ENCODE peak calls at places on chromosomes 2 and 18, in four cellular contexts. P is HepG2, U is SK-N-SH, K is K562. N is an unnamed sample.

GRCh38 chr2:159150208-159150607 is 136.3 kb downstream of the WDSUB1 start:
- DNase-seq in U (no peak), K (no peak), P (no peak), N (no peak)

GRCh38 chr2:1886405-1886992 is 142.2 kb upstream of the PXDN start:
- DNase-seq in K (peak), U (peak), P (peak), N (peak)

GRCh38 chr2:168935810-168936581 is 34.9 kb downstream of the G6PC2 start:
- DNase-seq in P (no peak), U (no peak), K (peak), N (no peak)

GRCh38 chr2:151611351-151611750 is 122.9 kb downstream of the NEB start:
- DNase-seq in P (no peak), U (no peak), K (no peak), N (no peak)

GRCh38 chr2:224284134-224284946 is 117.6 kb downstream of the FAM124B start:
- DNase-seq in U (peak), K (peak), P (peak), N (peak)

GRCh38 chr2:97748397-97748796 is 35.0 kb downstream of the ZAP70 start:
- DNase-seq in P (peak), K (peak), U (peak), N (no peak)

GRCh38 chr2:13533524-13533922 is 816.8 kb downstream of the TRIB2 start:
- DNase-seq in U (no peak), K (no peak), P (peak), N (no peak)

GRCh38 chr2:223297788-223298187 is 245.8 kb downstream of the KCNE4 start:
- DNase-seq in P (no peak), K (no peak), U (peak), N (no peak)

GRCh38 chr2:36333350-36334012 is 22.1 kb upstream of the CRIM1 start:
- DNase-seq in K (no peak), P (no peak), U (no peak), N (no peak)

GRCh38 chr2:180938419-180938818 is 42.0 kb upstream of the UBE2E3 start:
- DNase-seq in U (no peak), P (no peak), K (no peak), N (no peak)

GRCh38 chr2:169452080-169452479 is 27.2 kb upstream of the BBS5 start:
- DNase-seq in P (peak), U (peak), K (peak), N (peak)

GRCh38 chr18:57026316-57026715 is 120.6 kb upstream of the BOD1L2 start:
- DNase-seq in K (no peak), U (no peak), P (no peak), N (no peak)

GRCh38 chr2:191643425-191643824 is 34.5 kb upstream of the NABP1 start:
- DNase-seq in U (peak), K (peak), P (no peak), N (no peak)

GRCh38 chr2:54331095-54331835 is 75.2 kb upstream of the TSPYL6 start:
- DNase-seq in U (peak), K (no peak), P (no peak), N (no peak)

GRCh38 chr2:104872866-104873688 is 19.2 kb downstream of the POU3F3 start:
- DNase-seq in U (peak), K (peak), P (peak), N (no peak)

GRCh38 chr2:16656784-16657391 is 8.7 kb downstream of the CYRIA start:
- DNase-seq in U (no peak), K (no peak), P (no peak), N (no peak)

GRCh38 chr2:222025891-222026271 is 272.9 kb downstream of the PAX3 start:
- DNase-seq in K (no peak), U (no peak), P (no peak), N (no peak)

GRCh38 chr2:205605638-205606304 is 76.5 kb upstream of the NRP2 start:
- DNase-seq in P (no peak), K (no peak), U (no peak), N (no peak)

GRCh38 chr2:188142636-188143035 is 149.0 kb upstream of the GULP1 start:
- DNase-seq in P (no peak), U (no peak), K (no peak), N (no peak)

GRCh38 chr2:238891667-238892500 is 44.0 kb downstream of the TWIST2 start:
- DNase-seq in P (no peak), U (no peak), K (no peak), N (no peak)

GRCh38 chr2:216742411-216742810 is 47.1 kb upstream of the IGFBP5 start:
- DNase-seq in P (no peak), U (no peak), K (no peak), N (no peak)

GRCh38 chr18:77030201-77030600 is 102.4 kb downstream of the MBP start:
- DNase-seq in U (no peak), P (no peak), K (no peak), N (no peak)

GRCh38 chr2:44676379-44676778 is 265.1 kb upstream of the SIX3 start:
- DNase-seq in U (no peak), K (no peak), P (no peak), N (no peak)

GRCh38 chr2:128733450-128733849 is 414.8 kb upstream of the HS6ST1 start:
- DNase-seq in K (no peak), U (peak), P (no peak), N (no peak)

GRCh38 chr2:16117791-16118610 is 177.7 kb downstream of the MYCN start:
- DNase-seq in K (no peak), U (no peak), P (no peak), N (no peak)

GRCh38 chr2:42893047-42893758 is 100.8 kb upstream of the HAAO start:
- DNase-seq in K (no peak), P (peak), U (no peak), N (no peak)

GRCh38 chr2:217248312-217248935 is 388.6 kb upstream of the TNP1 start:
- DNase-seq in U (peak), P (no peak), K (peak), N (no peak)

GRCh38 chr18:77478619-77479018 is 229.0 kb downstream of the GALR1 start:
- DNase-seq in U (peak), K (peak), P (peak), N (peak)

GRCh38 chr18:36476433-36476832 is 178.9 kb downstream of the FHOD3 start:
- DNase-seq in P (no peak), U (no peak), K (no peak), N (no peak)

GRCh38 chr2:172674034-172674967 is 61.3 kb upstream of the RAPGEF4 start:
- DNase-seq in U (no peak), K (peak), P (no peak), N (no peak)

GRCh38 chr2:121099329-121100318 is 185.4 kb downstream of the TFCP2L1 start:
- DNase-seq in P (no peak), U (peak), K (no peak), N (no peak)

GRCh38 chr18:79912409-79912991 is 39.0 kb downstream of the SLC66A2 start:
- DNase-seq in K (no peak), U (no peak), P (no peak), N (no peak)
- TF ChIP-seq SIN3A in K (no peak), U (no peak), P (no peak), N (no peak)

DNA sequence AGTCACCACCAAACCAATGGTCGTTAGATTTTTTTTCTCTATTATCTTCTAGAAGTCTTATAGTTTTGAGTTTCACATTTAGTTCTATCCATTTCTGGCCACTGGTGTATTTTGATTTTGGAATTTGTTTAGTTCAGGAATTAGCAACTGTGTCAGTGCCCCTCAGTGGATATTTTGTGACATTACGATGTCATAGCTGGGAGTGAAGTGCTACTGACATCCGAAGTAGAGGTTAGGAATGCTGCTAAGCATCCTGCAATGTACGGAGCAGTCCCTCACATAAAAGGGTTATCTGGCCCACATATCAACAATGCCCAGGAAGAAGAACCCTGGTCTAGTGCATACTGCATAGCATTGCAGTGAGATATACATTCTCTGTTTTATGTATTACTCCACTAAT is 157.4 kb upstream of the RGPD4 start:
- DNase-seq in P (no peak), U (peak), K (peak), N (no peak)
- TF ChIP-seq CTCF in P (no peak), U (peak), K (peak), N (peak)

GRCh38 chr2:27209621-27210401 is 2.0 kb upstream of the ATRAID start:
- DNase-seq in P (peak), U (no peak), K (no peak), N (no peak)
- TF ChIP-seq SIN3A in P (peak), U (no peak), K (no peak), N (no peak)

GRCh38 chr2:109062558-109063325 is 66.3 kb upstream of the SH3RF3 start:
- DNase-seq in P (no peak), K (no peak), U (no peak), N (no peak)
- TF ChIP-seq CTCF in P (peak), K (no peak), U (no peak), N (no peak)

GRCh38 chr2:119464977-119465376 is 33.3 kb downstream of the TMEM37 start:
- DNase-seq in U (no peak), K (peak), P (no peak), N (no peak)

GRCh38 chr2:119465687-119466086 is 34.0 kb downstream of the TMEM37 start:
- DNase-seq in U (no peak), P (no peak), K (no peak), N (no peak)

GRCh38 chr2:119462574-119462973 is 30.9 kb downstream of the TMEM37 start:
- DNase-seq in P (no peak), U (no peak), K (no peak), N (no peak)

GRCh38 chr2:119463136-119463535 is 31.5 kb downstream of the TMEM37 start:
- DNase-seq in P (no peak), K (no peak), U (no peak), N (no peak)

DNA sequence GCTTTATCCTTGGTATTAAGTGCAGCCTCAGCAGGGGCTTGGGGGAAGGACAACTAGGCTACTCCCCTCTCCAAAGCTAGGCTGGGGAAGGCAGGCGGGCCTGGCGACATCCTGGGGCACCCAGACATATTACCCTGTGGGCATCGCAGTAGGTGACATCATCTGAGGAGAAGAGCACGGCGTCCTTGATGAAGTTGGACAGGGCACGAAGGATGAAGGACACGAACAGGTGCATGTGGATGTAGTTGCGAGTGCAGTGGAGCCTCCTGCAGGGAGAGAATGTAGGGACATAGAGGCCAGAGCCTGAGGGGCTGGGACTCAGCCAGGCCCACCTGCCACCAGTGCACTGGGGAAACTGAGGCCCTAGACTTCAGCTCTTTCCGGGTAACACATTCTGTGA is 32.3 kb downstream of the TMEM37 start:
- DNase-seq in P (no peak), K (no peak), U (no peak), N (no peak)
- TF ChIP-seq SIN3A in P (no peak), K (no peak), U (no peak), N (no peak)

DNA sequence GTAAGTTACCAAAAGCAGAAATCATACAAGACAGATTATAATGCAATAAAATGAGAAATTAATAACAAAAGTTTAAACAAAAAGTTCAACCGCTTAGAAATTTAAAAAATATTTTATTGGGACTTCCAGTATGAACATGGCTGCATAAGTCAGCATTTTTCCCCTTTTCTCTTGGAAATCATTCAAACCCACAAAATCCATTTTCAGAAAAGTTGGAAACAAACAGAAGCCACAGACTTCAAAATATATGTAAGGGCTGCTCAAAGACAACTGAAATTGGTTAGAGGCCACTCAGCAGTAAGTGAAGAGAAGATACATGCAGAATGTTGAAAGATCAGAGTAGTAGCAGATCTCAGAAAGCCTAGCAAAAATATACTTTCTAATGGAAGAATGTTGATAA is 194.0 kb downstream of the DYSF start:
- DNase-seq in P (no peak), U (no peak), K (no peak), N (no peak)
- TF ChIP-seq CTCF in P (no peak), U (no peak), K (no peak), N (no peak)

GRCh38 chr2:144099340-144099739 is 420.6 kb downstream of the ZEB2 start:
- DNase-seq in P (no peak), U (no peak), K (no peak), N (no peak)

GRCh38 chr2:144097440-144098225 is 422.3 kb downstream of the ZEB2 start:
- DNase-seq in U (no peak), P (no peak), K (no peak), N (no peak)

GRCh38 chr2:144096531-144096930 is 423.4 kb downstream of the ZEB2 start:
- DNase-seq in P (no peak), K (no peak), U (no peak), N (no peak)

GRCh38 chr2:144102386-144102785 is 417.5 kb downstream of the ZEB2 start:
- DNase-seq in K (no peak), U (no peak), P (no peak), N (no peak)

GRCh38 chr2:144099746-144100438 is 420.0 kb downstream of the ZEB2 start:
- DNase-seq in K (no peak), U (no peak), P (no peak), N (no peak)
- TF ChIP-seq SIN3A in K (no peak), U (no peak), P (no peak), N (no peak)

GRCh38 chr2:234146087-234146826 is 95.8 kb downstream of the SPP2 start:
- DNase-seq in U (no peak), P (no peak), K (no peak), N (no peak)
- TF ChIP-seq CTCF in U (peak), P (no peak), K (no peak), N (peak)

GRCh38 chr2:127576433-127577207 is 41.1 kb downstream of the MYO7B start:
- DNase-seq in P (no peak), U (peak), K (no peak), N (no peak)
- TF ChIP-seq SIN3A in P (no peak), U (no peak), K (no peak), N (no peak)

N was measured in Panc1.